ENCODE peak calls at places on chromosomes 7 and 10, in five cellular contexts. G, N, C, O and L are unnamed samples.

GRCh38 chr7:96720843-96721242 is 11.2 kb upstream of the SEM1 start:
- DNase-seq in G (peak; percentile 53), N (no peak), C (no peak), O (peak; percentile 2), L (no peak)

GRCh38 chr10:70776455-70777005 is 8.6 kb downstream of the TBATA start:
- DNase-seq in G (no peak), N (no peak), C (no peak), O (no peak), L (no peak)

GRCh38 chr7:48309720-48310119 is 138.5 kb downstream of the ABCA13 start:
- DNase-seq in G (no peak), N (no peak), C (no peak), O (no peak), L (no peak)

GRCh38 chr7:115087437-115087836 is 165.5 kb downstream of the MDFIC start:
- DNase-seq in G (peak; percentile 86), N (no peak), C (peak; percentile 88), O (peak; percentile 83), L (peak; percentile 85)

GRCh38 chr7:98084631-98085030 is 22.0 kb upstream of the LMTK2 start:
- DNase-seq in G (no peak), N (no peak), C (no peak), O (no peak), L (no peak)

GRCh38 chr7:50206521-50207250 is 97.8 kb upstream of the IKZF1 start:
- DNase-seq in G (no peak), N (no peak), C (no peak), O (no peak), L (no peak)

GRCh38 chr10:12961416-12961815 is 40.1 kb downstream of the CCDC3 start:
- DNase-seq in G (no peak), N (no peak), C (no peak), O (no peak), L (no peak)

GRCh38 chr7:35035511-35035921 is 1.8 kb downstream of the DPY19L1 start:
- DNase-seq in G (peak; percentile 44), N (peak; percentile 55), C (peak; percentile 54), O (no peak), L (peak; percentile 69)

GRCh38 chr7:31175672-31176071 is 123.6 kb downstream of the ADCYAP1R1 start:
- DNase-seq in G (no peak), N (no peak), C (no peak), O (no peak), L (no peak)

GRCh38 chr10:84845628-84846261 is 517.4 kb downstream of the CCSER2 start:
- DNase-seq in G (no peak), N (no peak), C (no peak), O (no peak), L (no peak)

GRCh38 chr10:47030191-47030698 is 119.0 kb downstream of the PTPN20 start:
- DNase-seq in G (no peak), N (no peak), C (no peak), O (no peak), L (no peak)

GRCh38 chr10:127132434-127132833 is 64.0 kb downstream of the INSYN2A start:
- DNase-seq in G (no peak), N (no peak), C (no peak), O (no peak), L (no peak)

GRCh38 chr10:112554263-112554662 is 107.2 kb downstream of the VTI1A start:
- DNase-seq in G (no peak), N (no peak), C (no peak), O (no peak), L (no peak)

GRCh38 chr10:70481831-70482530 is 3.4 kb downstream of the PALD1 start:
- DNase-seq in G (no peak), N (no peak), C (no peak), O (no peak), L (no peak)

GRCh38 chr7:100855515-100855914 is 3.0 kb downstream of the SLC12A9 start:
- DNase-seq in G (no peak), N (no peak), C (no peak), O (no peak), L (no peak)

GRCh38 chr10:43855667-43856210 is 207.1 kb upstream of the ZNF32 start:
- DNase-seq in G (no peak), N (no peak), C (no peak), O (no peak), L (no peak)

GRCh38 chr10:92544296-92544695 is 29.6 kb downstream of the IDE start:
- DNase-seq in G (no peak), N (no peak), C (peak; percentile 71), O (peak; percentile 4), L (peak; percentile 6)

GRCh38 chr7:82221152-82221674 is 222.4 kb downstream of the CACNA2D1 start:
- DNase-seq in G (no peak), N (no peak), C (peak; percentile 15), O (no peak), L (no peak)

GRCh38 chr10:17348111-17349008 is 106.0 kb downstream of the ST8SIA6 start:
- DNase-seq in G (peak; percentile 89), N (no peak), C (peak; percentile 94), O (peak; percentile 73), L (peak; percentile 88)

GRCh38 chr7:92698237-92698841 is 108.1 kb upstream of the FAM133B start:
- DNase-seq in G (peak; percentile 80), N (peak; percentile 56), C (peak; percentile 98), O (peak; percentile 82), L (peak; percentile 96)

GRCh38 chr7:2518737-2519118 is 846 bp upstream of the LFNG start:
- DNase-seq in G (no peak), N (no peak), C (no peak), O (no peak), L (no peak)

GRCh38 chr7:2520808-2521146 is 1.2 kb downstream of the LFNG start:
- DNase-seq in G (no peak), N (peak; percentile 69), C (no peak), O (no peak), L (no peak)

GRCh38 chr7:2521341-2521745 is 1.8 kb downstream of the LFNG start:
- DNase-seq in G (no peak), N (no peak), C (no peak), O (no peak), L (no peak)

GRCh38 chr7:2519119-2519930 is at the start of gene LFNG:
- DNase-seq in G (peak; percentile 71), N (peak; percentile 91), C (peak; percentile 91), O (peak; percentile 91), L (peak; percentile 90)

GRCh38 chr7:2520131-2520807 is 695 bp downstream of the LFNG start:
- DNase-seq in G (no peak), N (peak; percentile 68), C (no peak), O (no peak), L (no peak)
- H3K4me3 ChIP-seq in G (peak overlapping the region; percentile 65), N (peak overlapping the region; percentile 53), C (no peak overlapping the region), O (peak overlapping the region; percentile 64), L (peak overlapping the region; percentile 52)

DNA sequence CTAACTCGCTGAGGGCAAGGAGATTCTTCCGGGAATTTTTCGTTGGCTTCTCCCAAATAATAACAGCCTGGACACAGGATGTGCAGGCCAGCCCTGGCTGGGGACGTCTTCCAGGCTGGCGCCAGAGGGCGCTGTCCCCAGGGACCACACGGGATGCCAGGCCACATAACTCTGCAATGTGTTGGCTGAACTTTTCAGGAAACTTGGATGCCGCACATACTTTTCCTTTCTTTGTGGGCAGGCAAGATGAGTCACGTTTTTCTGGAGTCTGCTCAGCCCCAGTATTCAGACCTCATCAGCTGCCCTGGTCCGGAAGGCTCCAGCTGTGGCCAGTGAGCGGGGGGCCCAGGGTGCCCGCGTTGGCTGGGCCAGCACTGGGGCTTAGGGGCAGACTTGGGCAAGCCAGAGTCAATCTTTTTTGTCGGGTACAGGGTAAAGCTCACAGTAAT is 122.7 kb downstream of the PRKAG2 start:
- DNase-seq in G (peak; percentile 98), N (peak; percentile 75), C (peak; percentile 99), O (peak; percentile 98), L (peak; percentile 97)
- TF ChIP-seq CTCF in G (peak; percentile 100), N (peak; percentile 85), C (peak; percentile 96), O (peak; percentile 100), L (peak; percentile 80)

DNA sequence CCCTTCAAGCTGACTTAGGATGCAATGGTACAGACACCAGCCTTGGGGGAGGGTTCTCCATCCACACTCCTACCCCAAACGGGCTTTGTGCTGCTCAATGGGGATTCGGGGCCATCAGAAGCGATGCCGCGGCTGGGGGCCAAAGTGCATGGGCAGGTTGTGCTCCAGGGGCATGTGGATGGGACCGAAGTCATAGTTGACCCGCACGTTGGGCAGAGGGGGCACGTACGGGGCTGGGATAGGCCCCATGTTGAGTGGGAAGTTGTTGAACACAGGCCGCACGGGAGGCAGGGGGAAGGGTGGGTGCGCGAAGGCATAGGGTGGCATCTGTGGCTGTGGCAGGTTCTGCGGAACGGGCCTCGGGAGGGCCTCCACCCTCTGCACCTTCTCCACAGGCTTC is 158.7 kb downstream of the RNF216 start:
- DNase-seq in G (no peak), N (no peak), C (no peak), O (no peak), L (no peak)
- H3K4me3 ChIP-seq in G (no peak overlapping the region), N (no peak overlapping the region), C (no peak overlapping the region), O (no peak overlapping the region), L (no peak overlapping the region)

DNA sequence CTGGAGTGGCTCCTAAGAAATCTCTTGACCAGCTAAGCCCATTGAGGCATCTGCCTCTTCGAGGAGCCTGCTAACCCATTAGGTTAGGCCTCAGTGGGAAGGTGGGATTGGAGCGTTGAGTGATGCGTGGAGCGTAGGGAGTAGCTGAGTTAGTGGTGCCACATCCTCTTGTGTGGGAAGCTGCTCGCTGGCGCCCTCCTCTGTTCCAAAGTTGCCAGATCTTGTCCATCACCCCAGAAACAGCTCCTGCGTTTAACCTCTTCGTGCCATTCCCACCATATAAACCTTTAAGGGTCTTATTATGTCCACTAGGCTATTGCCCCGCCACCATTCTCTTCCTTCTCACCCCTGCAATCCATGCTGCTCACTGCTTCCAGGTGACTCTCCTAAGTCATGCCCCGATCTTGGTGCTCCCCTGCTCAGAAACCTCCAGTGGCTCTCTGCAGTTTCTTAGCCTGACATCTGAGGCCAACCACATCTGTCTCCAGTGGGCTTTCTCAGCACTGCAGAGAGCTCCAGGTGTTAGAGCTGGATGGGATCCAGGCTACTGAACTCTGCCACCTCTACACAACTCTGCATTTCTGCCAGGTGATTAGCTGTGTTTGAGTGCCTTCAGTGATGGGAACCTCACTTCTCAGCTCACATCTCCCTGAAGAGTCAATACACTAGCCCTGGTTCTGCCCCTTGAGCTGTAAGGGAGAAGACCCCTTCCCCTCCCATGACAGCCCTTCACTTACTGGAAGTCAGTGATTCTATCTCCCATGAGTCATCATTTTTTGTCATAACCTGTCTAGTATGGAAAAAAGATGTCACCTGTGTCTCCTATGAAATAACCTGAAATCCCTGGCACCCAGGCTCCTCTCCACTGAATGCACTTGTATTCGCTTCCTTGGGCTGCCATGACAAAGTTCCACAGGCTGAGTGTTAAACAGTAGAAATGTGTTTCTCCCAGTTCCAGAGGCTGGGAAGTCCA is 65.0 kb upstream of the FGFR2 start:
- DNase-seq in G (no peak), N (peak; percentile 37), C (no peak), O (no peak), L (no peak)
- TF ChIP-seq CTCF in G (no peak), N (peak; percentile 17), C (no peak), O (no peak), L (peak; percentile 26)

GRCh38 chr7:128939861-128940410 is 2.2 kb downstream of the IRF5 start:
- DNase-seq in G (no peak), N (no peak), C (no peak), O (no peak), L (no peak)
- H3K4me3 ChIP-seq in G (no peak overlapping the region), N (peak overlapping the region; percentile 11), C (no peak overlapping the region), O (no peak overlapping the region), L (no peak overlapping the region)